ENCODE peak calls at places on chromosomes 11 and 22, in eight cellular contexts. S is mammary epithelial cell; T is HS-5; K is nephron progenitor cell; Z is GM12864; R is NCI-H146; M is hippocampal formation; Q is activated CD4-positive, alpha-beta T cell treated with anti-CD3 and anti-CD28 coated beads, Interleukin-2, amount 10 ng/mL, durations not matched to agents 7 days and 5 days. F is an unnamed sample.
A peak's percentile ranks its signal among the peaks of the same experiment; 100 is the strongest.

GRCh38 chr11:8025123-8025522 is 38.0 kb downstream of the EIF3F start:
- DNase-seq in S (no peak), T (no peak), K (no peak), Z (no peak), R (no peak), M (no peak), Q (no peak), F (no peak)

GRCh38 chr11:16126361-16126760 is 230.0 kb downstream of the SOX6 start:
- DNase-seq in S (peak; percentile 66), T (no peak), K (no peak), Z (no peak), R (peak; percentile 86), M (no peak), Q (no peak), F (no peak)

GRCh38 chr22:38243007-38243775 is 29.6 kb downstream of the TMEM184B start:
- DNase-seq in S (peak; percentile 22), T (no peak), K (peak; percentile 46), Z (no peak), R (peak; percentile 95), M (peak; percentile 58), Q (no peak), F (peak; percentile 70)

GRCh38 chr22:40426671-40427070 is 56.3 kb downstream of the SGSM3 start:
- DNase-seq in S (no peak), T (no peak), K (no peak), Z (no peak), R (peak; percentile 76), M (peak; percentile 75), Q (no peak), F (no peak)

GRCh38 chr11:84384637-84385227 is 1098.6 kb upstream of the CCDC90B start:
- DNase-seq in S (peak; percentile 28), T (peak; percentile 48), K (peak; percentile 52), Z (peak; percentile 15), R (peak; percentile 16), M (peak; percentile 33), Q (peak; percentile 17), F (peak; percentile 38)

GRCh38 chr11:100741866-100742625 is 55.0 kb downstream of the ARHGAP42 start:
- DNase-seq in S (no peak), T (no peak), K (no peak), Z (no peak), R (no peak), M (no peak), Q (no peak), F (no peak)

GRCh38 chr11:35165416-35166368 is 26.7 kb downstream of the CD44 start:
- DNase-seq in S (peak; percentile 71), T (peak; percentile 75), K (no peak), Z (peak; percentile 98), R (no peak), M (no peak), Q (peak; percentile 96), F (no peak)

GRCh38 chr22:32082331-32082730 is 39.3 kb downstream of the SLC5A1 start:
- DNase-seq in S (no peak), T (no peak), K (no peak), Z (no peak), R (no peak), M (no peak), Q (no peak), F (no peak)

GRCh38 chr22:25747245-25747944 is 5.4 kb downstream of the MYO18B start:
- DNase-seq in S (peak; percentile 93), T (peak; percentile 89), K (no peak), Z (no peak), R (peak; percentile 55), M (no peak), Q (no peak), F (no peak)

GRCh38 chr22:44575344-44576268 is 77.6 kb upstream of the RTL6 start:
- DNase-seq in S (no peak), T (no peak), K (no peak), Z (no peak), R (no peak), M (no peak), Q (no peak), F (no peak)

GRCh38 chr11:16012125-16012751 is 344.1 kb downstream of the SOX6 start:
- DNase-seq in S (no peak), T (no peak), K (no peak), Z (no peak), R (no peak), M (no peak), Q (no peak), F (no peak)

GRCh38 chr11:82899191-82899820 is 924 bp downstream of the PRCP start:
- DNase-seq in S (no peak), T (no peak), K (no peak), Z (no peak), R (no peak), M (no peak), Q (peak; percentile 59), F (no peak)

GRCh38 chr22:46707305-46707704 is 30.7 kb downstream of the CERK start:
- DNase-seq in S (no peak), T (no peak), K (no peak), Z (no peak), R (no peak), M (no peak), Q (no peak), F (no peak)

GRCh38 chr11:96314326-96315050 is 28.5 kb downstream of the MAML2 start:
- DNase-seq in S (peak; percentile 49), T (no peak), K (no peak), Z (no peak), R (no peak), M (no peak), Q (peak; percentile 17), F (no peak)

GRCh38 chr11:58027341-58027740 is 3.4 kb upstream of the OR6Q1 start:
- DNase-seq in S (no peak), T (peak; percentile 16), K (no peak), Z (no peak), R (no peak), M (no peak), Q (no peak), F (no peak)

GRCh38 chr11:118106789-118107335 is 20.1 kb upstream of the SMIM35 start:
- DNase-seq in S (peak; percentile 38), T (peak; percentile 15), K (no peak), Z (no peak), R (no peak), M (no peak), Q (no peak), F (no peak)

GRCh38 chr11:88521354-88522310 is 184.1 kb upstream of the CTSC start:
- DNase-seq in S (no peak), T (no peak), K (no peak), Z (no peak), R (no peak), M (no peak), Q (no peak), F (no peak)

GRCh38 chr11:57387284-57388030 is 3.0 kb downstream of the PRG2 start:
- DNase-seq in S (no peak), T (no peak), K (no peak), Z (no peak), R (no peak), M (no peak), Q (no peak), F (no peak)

GRCh38 chr11:115100706-115101105 is 403.5 kb downstream of the CADM1 start:
- DNase-seq in S (no peak), T (no peak), K (no peak), Z (no peak), R (no peak), M (no peak), Q (no peak), F (no peak)

GRCh38 chr22:49769691-49770315 is 57.9 kb downstream of the BRD1 start:
- DNase-seq in S (no peak), T (no peak), K (no peak), Z (no peak), R (no peak), M (no peak), Q (no peak), F (no peak)

GRCh38 chr11:67167086-67167485 is 48.0 kb downstream of the KDM2A start:
- DNase-seq in S (no peak), T (no peak), K (no peak), Z (no peak), R (no peak), M (no peak), Q (no peak), F (no peak)

GRCh38 chr11:67251841-67252240 is 14.4 kb upstream of the GRK2 start:
- DNase-seq in S (no peak), T (no peak), K (no peak), Z (no peak), R (no peak), M (no peak), Q (no peak), F (no peak)

GRCh38 chr11:32072872-32073661 is 17.8 kb upstream of the RCN1 start:
- DNase-seq in S (no peak), T (no peak), K (peak; percentile 56), Z (no peak), R (no peak), M (no peak), Q (no peak), F (peak; percentile 23)

GRCh38 chr11:89498845-89499448 is 7.8 kb upstream of the NOX4 start:
- DNase-seq in S (no peak), T (no peak), K (no peak), Z (no peak), R (no peak), M (no peak), Q (no peak), F (no peak)

GRCh38 chr11:65863889-65864757 is 3.9 kb downstream of the MUS81 start:
- DNase-seq in S (no peak), T (no peak), K (no peak), Z (no peak), R (no peak), M (no peak), Q (no peak), F (no peak)

GRCh38 chr11:2725367-2726300 is 25.8 kb upstream of the KCNQ1OT1 start:
- DNase-seq in S (no peak), T (no peak), K (no peak), Z (no peak), R (no peak), M (no peak), Q (no peak), F (no peak)

GRCh38 chr11:27353593-27354358 is 9.2 kb downstream of the CCDC34 start:
- DNase-seq in S (no peak), T (peak; percentile 25), K (no peak), Z (no peak), R (no peak), M (no peak), Q (no peak), F (no peak)

GRCh38 chr22:46575915-46576555 is 38.6 kb upstream of the CELSR1 start:
- DNase-seq in S (no peak), T (no peak), K (no peak), Z (no peak), R (no peak), M (no peak), Q (no peak), F (no peak)

F was measured in neural crest cell.